ENCODE peak calls at places on chromosomes 4 and X, in six cellular contexts. One of them, this sample, is unnamed.

GRCh38 chr4:38930199-38930598 is 62.6 kb downstream of the FAM114A1 start:
- DNase-seq in DND-41: no peak
- DNase-seq in pancreas: no peak
- DNase-seq in RWPE1: no peak
- DNase-seq in neuronal stem cell: no peak
- DNase-seq in CD4-positive, CD25-positive, alpha-beta regulatory T cell: no peak
- DNase-seq in this sample: no peak

GRCh38 chrX:46577116-46578005 is 3.8 kb downstream of the CHST7 start:
- DNase-seq in DND-41: no peak
- DNase-seq in RWPE1: no peak
- DNase-seq in CD4-positive, CD25-positive, alpha-beta regulatory T cell: no peak
- DNase-seq in pancreas: no peak
- DNase-seq in neuronal stem cell: no peak
- DNase-seq in this sample: no peak

GRCh38 chr4:173399016-173399415 is at the start of gene SCRG1:
- DNase-seq in pancreas: no peak
- DNase-seq in CD4-positive, CD25-positive, alpha-beta regulatory T cell: no peak
- DNase-seq in RWPE1: no peak
- DNase-seq in DND-41: no peak
- DNase-seq in neuronal stem cell: peak; percentile 39
- DNase-seq in this sample: no peak

GRCh38 chr4:147059064-147059731 is 113.5 kb upstream of the TTC29 start:
- DNase-seq in pancreas: no peak
- DNase-seq in RWPE1: no peak
- DNase-seq in CD4-positive, CD25-positive, alpha-beta regulatory T cell: no peak
- DNase-seq in neuronal stem cell: no peak
- DNase-seq in DND-41: no peak
- DNase-seq in this sample: no peak

GRCh38 chrX:43456906-43457305 is 199.2 kb upstream of the MAOA start:
- DNase-seq in CD4-positive, CD25-positive, alpha-beta regulatory T cell: no peak
- DNase-seq in DND-41: no peak
- DNase-seq in pancreas: no peak
- DNase-seq in RWPE1: no peak
- DNase-seq in neuronal stem cell: no peak
- DNase-seq in this sample: no peak

GRCh38 chrX:18677140-18677834 is 5.4 kb upstream of the RS1 start:
- DNase-seq in neuronal stem cell: no peak
- DNase-seq in CD4-positive, CD25-positive, alpha-beta regulatory T cell: no peak
- DNase-seq in DND-41: no peak
- DNase-seq in pancreas: no peak
- DNase-seq in RWPE1: no peak
- DNase-seq in this sample: no peak

GRCh38 chrX:118325453-118325852 is 20.5 kb upstream of the WDR44 start:
- DNase-seq in RWPE1: peak; percentile 3
- DNase-seq in pancreas: no peak
- DNase-seq in CD4-positive, CD25-positive, alpha-beta regulatory T cell: no peak
- DNase-seq in neuronal stem cell: no peak
- DNase-seq in DND-41: no peak
- DNase-seq in this sample: no peak

GRCh38 chrX:50586407-50586806 is 115.8 kb upstream of the DGKK start:
- DNase-seq in RWPE1: no peak
- DNase-seq in CD4-positive, CD25-positive, alpha-beta regulatory T cell: no peak
- DNase-seq in DND-41: no peak
- DNase-seq in neuronal stem cell: no peak
- DNase-seq in pancreas: no peak
- DNase-seq in this sample: no peak

This sample was measured in iPS DF 6.9.